ENCODE peak calls at places on chromosomes 16 and 17, in nine cellular contexts. U is neural crest cell, S is nephron progenitor cell, P is thoracic aorta, X is ovary, Y is astrocyte of the spinal cord, B is Calu3, R is hepatocyte, C is A549. Q is an unnamed sample.
A peak's percentile ranks its signal among the peaks of the same experiment; 100 is the strongest.

GRCh38 chr17:2694381-2695242 is 17.0 kb downstream of the CLUH start:
- DNase-seq in Y (no peak), S (no peak), R (no peak), C (no peak), X (peak; percentile 22), P (no peak), U (no peak), B (no peak), Q (peak; percentile 43)

GRCh38 chr17:41738077-41738800 is 3.8 kb upstream of the HAP1 start:
- DNase-seq in R (peak; percentile 89), S (peak; percentile 89), U (peak; percentile 87), B (peak; percentile 91), X (peak; percentile 89), P (peak; percentile 22), Y (peak; percentile 78), C (peak; percentile 96), Q (peak; percentile 98)

GRCh38 chr17:17682737-17683675 is 1.7 kb downstream of the RAI1 start:
- DNase-seq in P (no peak), R (peak; percentile 90), U (peak; percentile 61), C (peak; percentile 66), B (peak; percentile 63), Y (peak; percentile 90), S (peak; percentile 81), X (peak; percentile 82), Q (peak; percentile 88)

GRCh38 chr17:9120471-9120870 is 99.2 kb downstream of the NTN1 start:
- DNase-seq in U (peak; percentile 36), X (no peak), B (no peak), Y (no peak), P (no peak), S (peak; percentile 29), C (no peak), R (no peak), Q (peak; percentile 91)

GRCh38 chr16:66604376-66605176 is at the start of gene CMTM3:
- DNase-seq in P (no peak), U (peak; percentile 83), R (peak; percentile 87), S (peak; percentile 87), X (peak; percentile 85), C (peak; percentile 67), Y (peak; percentile 74), B (peak; percentile 85), Q (peak; percentile 93)

GRCh38 chr17:79812969-79813825 is 16.3 kb upstream of the CBX8 start:
- DNase-seq in R (peak; percentile 62), U (no peak), Y (no peak), X (peak; percentile 43), C (peak; percentile 64), S (peak; percentile 61), B (no peak), P (no peak), Q (peak; percentile 80)

GRCh38 chr16:89374393-89374948 is 115.9 kb downstream of the ANKRD11 start:
- DNase-seq in B (no peak), S (peak; percentile 35), Y (peak; percentile 61), C (no peak), P (no peak), R (no peak), U (peak; percentile 22), X (no peak), Q (peak; percentile 86)

GRCh38 chr17:83116311-83116771 is 36.9 kb downstream of the METRNL start:
- DNase-seq in C (no peak), U (no peak), X (no peak), Y (no peak), P (no peak), R (no peak), S (no peak), B (no peak), Q (no peak)

GRCh38 chr17:10337136-10337535 is 35.7 kb downstream of the MYH13 start:
- DNase-seq in S (no peak), Y (no peak), U (no peak), B (no peak), P (no peak), X (no peak), C (no peak), R (no peak), Q (no peak)

GRCh38 chr17:17044846-17045561 is 2.7 kb downstream of the MPRIP start:
- DNase-seq in R (peak; percentile 57), Y (peak; percentile 85), U (no peak), B (no peak), P (no peak), S (peak; percentile 39), C (no peak), X (peak; percentile 39), Q (peak; percentile 58)

GRCh38 chr17:64024215-64024654 is 3.8 kb upstream of the ICAM2 start:
- DNase-seq in R (peak; percentile 54), X (peak; percentile 6), P (no peak), S (no peak), Y (no peak), U (no peak), B (no peak), C (no peak), Q (peak; percentile 36)

GRCh38 chr17:4949321-4950074 is 1.2 kb upstream of the PFN1 start:
- DNase-seq in U (peak; percentile 65), R (peak; percentile 92), B (peak; percentile 57), Y (peak; percentile 70), X (peak; percentile 81), C (peak; percentile 83), S (peak; percentile 75), P (no peak), Q (peak; percentile 94)

GRCh38 chr16:19410435-19411153 is 7.1 kb upstream of the TMC5 start:
- DNase-seq in X (no peak), Y (no peak), C (peak; percentile 62), R (peak; percentile 63), P (no peak), S (peak; percentile 63), U (peak; percentile 45), B (peak; percentile 85), Q (peak; percentile 91)

GRCh38 chr17:13957636-13958035 is 111.7 kb upstream of the COX10 start:
- DNase-seq in B (no peak), X (no peak), Y (no peak), C (no peak), S (no peak), R (no peak), P (no peak), U (no peak), Q (no peak)

GRCh38 chr17:57868007-57868774 is 18.3 kb upstream of the MRPS23 start:
- DNase-seq in U (no peak), P (peak; percentile 69), R (peak; percentile 79), X (peak; percentile 83), Y (peak; percentile 95), C (peak; percentile 97), B (peak; percentile 52), S (peak; percentile 58), Q (peak; percentile 96)

GRCh38 chr16:1078579-1079021 is 6.1 kb downstream of the SSTR5 start:
- DNase-seq in P (peak; percentile 64), X (no peak), Y (peak; percentile 44), C (peak; percentile 93), R (peak; percentile 89), U (no peak), B (peak; percentile 80), S (no peak), Q (no peak)

GRCh38 chr16:12729448-12729847 is 74.2 kb downstream of the CPPED1 start:
- DNase-seq in C (no peak), Y (peak; percentile 88), P (no peak), B (no peak), R (no peak), X (no peak), U (no peak), S (no peak), Q (no peak)

GRCh38 chr17:72719206-72719581 is 373.3 kb downstream of the SLC39A11 start:
- DNase-seq in X (no peak), S (no peak), U (no peak), B (no peak), Y (no peak), C (no peak), R (no peak), P (no peak), Q (no peak)
- TF ChIP-seq CTCF in X (no peak), S (no peak), U (no peak), B (no peak), Y (no peak), C (no peak), R (no peak), P (no peak), Q (no peak)

GRCh38 chr16:57865746-57866528 is 63.6 kb upstream of the KIFC3 start:
- DNase-seq in S (no peak), C (no peak), Y (no peak), X (no peak), B (no peak), P (no peak), U (no peak), R (peak; percentile 32), Q (peak; percentile 35)
- TF ChIP-seq CTCF in S (no peak), C (no peak), Y (no peak), X (no peak), B (no peak), P (no peak), U (no peak), R (no peak), Q (no peak)

GRCh38 chr17:81711814-81712467 is at the start of gene SLC25A10:
- DNase-seq in X (peak; percentile 80), R (peak; percentile 93), U (peak; percentile 63), S (peak; percentile 82), B (peak; percentile 92), P (no peak), Y (peak; percentile 70), C (peak; percentile 89), Q (peak; percentile 89)
- TF ChIP-seq CTCF in X (peak; percentile 55), R (no peak), U (no peak), S (no peak), B (no peak), P (no peak), Y (no peak), C (no peak), Q (no peak)

DNA sequence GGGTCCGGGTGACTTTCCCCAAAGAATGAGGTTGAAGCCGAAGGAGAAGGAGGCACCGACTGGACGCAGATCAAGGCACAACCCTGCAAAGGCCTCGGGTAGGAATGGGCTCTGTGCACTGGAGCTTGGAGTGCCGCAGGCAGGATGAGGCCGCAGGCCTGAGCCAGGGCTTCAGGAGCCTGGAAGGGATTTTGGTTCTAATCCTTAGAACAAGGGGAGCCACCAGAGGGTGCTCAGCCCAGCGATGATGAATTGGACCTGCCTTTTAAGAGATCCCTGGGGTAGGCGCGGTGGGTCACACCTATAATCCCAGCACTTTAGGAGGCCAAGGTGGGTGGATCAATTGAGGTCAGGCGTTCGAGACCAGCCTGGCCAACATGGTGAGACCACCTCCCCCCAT is 8.1 kb downstream of the CIBAR2 start:
- DNase-seq in R (no peak), S (no peak), C (no peak), Y (no peak), B (no peak), P (no peak), U (no peak), X (no peak), Q (peak; percentile 62)
- TF ChIP-seq CTCF in R (no peak), S (no peak), C (no peak), Y (no peak), B (no peak), P (no peak), U (no peak), X (no peak), Q (peak; percentile 56)

DNA sequence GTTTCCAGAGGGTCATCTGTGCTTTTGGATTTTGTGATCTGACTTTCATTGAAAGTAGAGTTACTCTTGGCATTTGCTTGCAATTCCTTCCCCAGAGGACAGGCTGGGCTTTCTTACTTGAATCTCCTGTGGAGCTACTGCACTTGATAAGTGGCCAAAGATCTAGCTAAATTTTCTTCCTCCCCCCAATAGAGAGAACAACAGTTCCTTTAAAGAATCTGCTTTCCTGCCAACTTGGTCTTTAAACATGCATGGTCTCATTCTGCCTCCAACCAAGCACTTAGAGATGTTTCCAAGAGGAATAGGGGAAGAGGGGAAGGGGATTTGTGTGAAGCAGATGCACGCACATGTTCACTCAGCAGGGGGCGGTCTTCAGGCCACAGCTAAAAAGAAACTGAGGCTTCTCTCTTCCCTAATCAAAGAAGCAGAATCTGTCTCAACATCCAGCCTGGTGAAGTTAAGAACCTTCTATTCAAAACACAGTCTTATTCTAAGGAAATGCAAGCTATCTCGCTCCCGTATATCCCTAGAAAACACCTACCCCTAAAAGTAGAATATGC is 229.6 kb downstream of the ZFHX3 start:
- DNase-seq in B (no peak), Y (peak; percentile 42), U (no peak), P (no peak), X (no peak), R (no peak), S (no peak), C (no peak), Q (peak; percentile 67)
- TF ChIP-seq CTCF in B (no peak), Y (peak; percentile 25), U (peak; percentile 33), P (no peak), X (no peak), R (no peak), S (peak; percentile 12), C (no peak), Q (peak; percentile 76)

Q was measured in endodermal cell.